ENCODE peak calls at places on chromosome X, in nine cellular contexts. Z is ACHN, V is DMS 273 treated with DMSO at 0.1 percent for 48 hours, E is iris pigment epithelial cell, M is NCI-H774, C is non-pigmented ciliary epithelial cell, Q is prostate gland, W is breast epithelium, H is NCI-H446. J is an unnamed sample.

GRCh38 chrX:81377329-81377728 is 175.4 kb downstream of the SH3BGRL start:
- DNase-seq in Z (peak; percentile 15), V (no peak), E (peak; percentile 28), M (peak; percentile 0), C (no peak), Q (no peak), W (no peak), H (peak; percentile 2), J (no peak)

GRCh38 chrX:148552775-148553174 is 52.4 kb downstream of the AFF2 start:
- DNase-seq in Z (no peak), V (no peak), E (no peak), M (no peak), C (no peak), Q (no peak), W (no peak), H (no peak), J (no peak)

GRCh38 chrX:23854945-23855344 is 52.8 kb downstream of the APOO start:
- DNase-seq in Z (no peak), V (no peak), E (peak; percentile 28), M (no peak), C (no peak), Q (no peak), W (no peak), H (no peak), J (no peak)

GRCh38 chrX:19630776-19631707 is 115.7 kb upstream of the MAP3K15 start:
- DNase-seq in Z (no peak), V (no peak), E (no peak), M (no peak), C (no peak), Q (no peak), W (no peak), H (no peak), J (no peak)

GRCh38 chrX:129779747-129780146 is at the start of gene SASH3:
- DNase-seq in Z (no peak), V (no peak), E (no peak), M (no peak), C (no peak), Q (no peak), W (no peak), H (no peak), J (peak; percentile 37)

GRCh38 chrX:66638591-66639500 is at the start of gene EDA2R:
- DNase-seq in Z (peak; percentile 89), V (no peak), E (peak; percentile 93), M (no peak), C (peak; percentile 73), Q (peak; percentile 36), W (peak; percentile 29), H (no peak), J (no peak)

GRCh38 chrX:151476597-151476996 is 79.6 kb downstream of the VMA21 start:
- DNase-seq in Z (no peak), V (no peak), E (no peak), M (no peak), C (no peak), Q (no peak), W (no peak), H (no peak), J (no peak)

GRCh38 chrX:39443240-39443639 is 642.0 kb downstream of the MID1IP1 start:
- DNase-seq in Z (no peak), V (no peak), E (no peak), M (no peak), C (no peak), Q (no peak), W (no peak), H (no peak), J (no peak)

GRCh38 chrX:123859828-123860505 is at the start of gene XIAP:
- DNase-seq in Z (peak; percentile 77), V (peak; percentile 80), E (peak; percentile 91), M (peak; percentile 85), C (no peak), Q (peak; percentile 61), W (peak; percentile 75), H (peak; percentile 70), J (peak; percentile 44)

GRCh38 chrX:98194036-98194435 is 1310.3 kb downstream of the RPA4 start:
- DNase-seq in Z (no peak), V (no peak), E (no peak), M (no peak), C (no peak), Q (no peak), W (no peak), H (no peak), J (no peak)

GRCh38 chrX:143634373-143634685 is 1.6 kb downstream of the SLITRK4 start:
- DNase-seq in Z (no peak), V (no peak), E (no peak), M (no peak), C (no peak), Q (no peak), W (no peak), H (no peak), J (no peak)

GRCh38 chrX:39957816-39958561 is 139.8 kb downstream of the BCOR start:
- DNase-seq in Z (no peak), V (no peak), E (peak; percentile 9), M (no peak), C (no peak), Q (no peak), W (no peak), H (no peak), J (no peak)

GRCh38 chrX:40755291-40756249 is 20.2 kb upstream of the MED14 start:
- DNase-seq in Z (no peak), V (no peak), E (no peak), M (no peak), C (no peak), Q (peak; percentile 6), W (peak; percentile 31), H (peak; percentile 13), J (no peak)

GRCh38 chrX:29690061-29690460 is 525.3 kb upstream of the MAGEB2 start:
- DNase-seq in Z (no peak), V (no peak), E (peak; percentile 83), M (no peak), C (peak; percentile 55), Q (no peak), W (no peak), H (no peak), J (no peak)

GRCh38 chrX:41238543-41238942 is 95.4 kb upstream of the DDX3X start:
- DNase-seq in Z (peak; percentile 27), V (no peak), E (peak; percentile 77), M (no peak), C (no peak), Q (no peak), W (no peak), H (no peak), J (no peak)

GRCh38 chrX:50495616-50496015 is 25.0 kb upstream of the DGKK start:
- DNase-seq in Z (no peak), V (no peak), E (no peak), M (no peak), C (no peak), Q (no peak), W (peak; percentile 16), H (no peak), J (no peak)

GRCh38 chrX:12228862-12229261 is 90.6 kb downstream of the FRMPD4 start:
- DNase-seq in Z (no peak), V (no peak), E (no peak), M (no peak), C (no peak), Q (no peak), W (no peak), H (no peak), J (no peak)

GRCh38 chrX:106999002-106999975 is 723 bp downstream of the MORC4 start:
- DNase-seq in Z (peak; percentile 51), V (peak; percentile 13), E (peak; percentile 65), M (no peak), C (peak; percentile 19), Q (peak; percentile 48), W (peak; percentile 28), H (peak; percentile 2), J (peak; percentile 12)

GRCh38 chrX:106171293-106171692 is 3.2 kb downstream of the PWWP3B start:
- DNase-seq in Z (no peak), V (no peak), E (no peak), M (no peak), C (no peak), Q (no peak), W (no peak), H (no peak), J (no peak)

GRCh38 chrX:18861436-18861950 is 122.4 kb downstream of the PHKA2 start:
- DNase-seq in Z (no peak), V (no peak), E (no peak), M (no peak), C (no peak), Q (no peak), W (no peak), H (no peak), J (no peak)

GRCh38 chrX:46758163-46758955 is 559 bp downstream of the SLC9A7 start:
- DNase-seq in Z (peak; percentile 7), V (no peak), E (peak; percentile 34), M (no peak), C (no peak), Q (peak; percentile 15), W (no peak), H (no peak), J (no peak)

GRCh38 chrX:13697440-13697839 is 8.5 kb downstream of the RAB9A start:
- DNase-seq in Z (no peak), V (no peak), E (no peak), M (no peak), C (no peak), Q (no peak), W (no peak), H (no peak), J (no peak)

GRCh38 chrX:542179-542578 is 88.4 kb upstream of the SHOX start:
- DNase-seq in Z (no peak), V (no peak), E (no peak), M (no peak), C (no peak), Q (no peak), W (no peak), H (no peak), J (no peak)

GRCh38 chrX:133085785-133086184 is 11.1 kb downstream of the USP26 start:
- DNase-seq in Z (no peak), V (no peak), E (no peak), M (no peak), C (no peak), Q (no peak), W (no peak), H (no peak), J (no peak)

GRCh38 chrX:100090931-100091330 is 319.1 kb downstream of the PCDH19 start:
- DNase-seq in Z (no peak), V (no peak), E (no peak), M (no peak), C (no peak), Q (no peak), W (no peak), H (no peak), J (no peak)

GRCh38 chrX:18721683-18722499 is 14.4 kb downstream of the PPEF1 start:
- DNase-seq in Z (no peak), V (no peak), E (no peak), M (no peak), C (no peak), Q (no peak), W (no peak), H (no peak), J (no peak)

GRCh38 chrX:97021680-97022079 is 138.0 kb downstream of the RPA4 start:
- DNase-seq in Z (no peak), V (no peak), E (peak; percentile 63), M (no peak), C (no peak), Q (no peak), W (no peak), H (no peak), J (no peak)

GRCh38 chrX:129462707-129463106 is 60.6 kb downstream of the SMARCA1 start:
- DNase-seq in Z (no peak), V (no peak), E (no peak), M (no peak), C (no peak), Q (no peak), W (no peak), H (no peak), J (no peak)

GRCh38 chrX:41045960-41046567 is 39.2 kb upstream of the USP9X start:
- DNase-seq in Z (no peak), V (no peak), E (peak; percentile 49), M (no peak), C (no peak), Q (no peak), W (no peak), H (no peak), J (no peak)

GRCh38 chrX:72498782-72499181 is 73.9 kb downstream of the HDAC8 start:
- DNase-seq in Z (no peak), V (no peak), E (peak; percentile 9), M (no peak), C (no peak), Q (no peak), W (no peak), H (no peak), J (no peak)

J was measured in T-helper 17 cell.